ENCODE peak calls at places on chromosomes 16 and 17, in ten cellular contexts. Y is nephron progenitor cell; X is amniotic stem cell; M is DMS153; E is posterior vena cava; H is RPMI7951; U is RWPE1; V is NB4; R is hepatocyte; G is CD8-positive, alpha-beta T cell. A is an unnamed sample.
A peak's percentile ranks its signal among the peaks of the same experiment; 100 is the strongest.

GRCh38 chr16:74651841-74652240 is 14.8 kb downstream of the RFWD3 start:
- DNase-seq in Y (no peak), X (no peak), M (no peak), E (no peak), H (no peak), U (peak; percentile 50), V (no peak), R (no peak), G (no peak), A (no peak)

GRCh38 chr17:62808576-62808970 is 459 bp upstream of the MARCHF10 start:
- DNase-seq in Y (no peak), X (no peak), M (no peak), E (no peak), H (no peak), U (no peak), V (no peak), R (no peak), G (no peak), A (no peak)

GRCh38 chr16:10938321-10938720 is 3.9 kb downstream of the DEXI start:
- DNase-seq in Y (no peak), X (no peak), M (no peak), E (peak; percentile 62), H (no peak), U (no peak), V (no peak), R (no peak), G (no peak), A (no peak)

GRCh38 chr17:2369039-2369438 is 31.7 kb downstream of the SGSM2 start:
- DNase-seq in Y (no peak), X (no peak), M (no peak), E (no peak), H (no peak), U (no peak), V (no peak), R (no peak), G (no peak), A (no peak)

GRCh38 chr16:1825864-1826690 is 548 bp downstream of the HAGH start:
- DNase-seq in Y (peak; percentile 46), X (peak; percentile 43), M (no peak), E (peak; percentile 78), H (no peak), U (no peak), V (peak; percentile 80), R (peak; percentile 90), G (peak; percentile 57), A (no peak)

GRCh38 chr17:77634710-77635109 is 323.8 kb upstream of the TNRC6C start:
- DNase-seq in Y (no peak), X (no peak), M (no peak), E (peak; percentile 10), H (no peak), U (no peak), V (no peak), R (no peak), G (no peak), A (no peak)

GRCh38 chr16:325375-326155 is 27.0 kb downstream of the AXIN1 start:
- DNase-seq in Y (no peak), X (no peak), M (no peak), E (no peak), H (no peak), U (no peak), V (peak; percentile 25), R (no peak), G (no peak), A (no peak)

GRCh38 chr16:54654429-54654828 is 276.2 kb upstream of the IRX5 start:
- DNase-seq in Y (peak; percentile 38), X (no peak), M (peak; percentile 12), E (no peak), H (no peak), U (no peak), V (no peak), R (no peak), G (no peak), A (no peak)

GRCh38 chr17:40399185-40399584 is 18.5 kb downstream of the TOP2A start:
- DNase-seq in Y (no peak), X (peak; percentile 59), M (peak; percentile 10), E (no peak), H (peak; percentile 42), U (peak; percentile 23), V (peak; percentile 67), R (peak; percentile 75), G (no peak), A (no peak)